ENCODE peak calls at places on chromosome 15, in six cellular contexts. W is HL-60; M is brain microvascular endothelial cell; K is progenitor cell of endocrine pancreas; S is endothelial cell; V is CD4-positive, alpha-beta T cell. O is an unnamed sample.

GRCh38 chr15:31157644-31158069 is 56.1 kb upstream of the TRPM1 start:
- DNase-seq in K (no peak), S (no peak), M (no peak), V (no peak), W (no peak), O (no peak)

GRCh38 chr15:48842501-48842900 is 31.6 kb upstream of the CEP152 start:
- DNase-seq in M (no peak), V (no peak), S (no peak), W (no peak), K (no peak), O (no peak)

GRCh38 chr15:77069521-77070121 is 1.3 kb downstream of the TSPAN3 start:
- DNase-seq in V (no peak), K (no peak), S (no peak), W (no peak), M (no peak), O (no peak)

GRCh38 chr15:90004671-90005070 is 3.5 kb downstream of the ZNF710 start:
- DNase-seq in W (peak; percentile 68), M (peak; percentile 92), S (no peak), V (no peak), K (no peak), O (peak; percentile 88)

GRCh38 chr15:40092416-40093223 is 16.1 kb downstream of the BMF start:
- DNase-seq in S (no peak), M (no peak), V (no peak), W (no peak), K (no peak), O (no peak)

GRCh38 chr15:73564255-73564654 is 68.9 kb downstream of the NPTN start:
- DNase-seq in V (no peak), W (peak; percentile 35), S (no peak), M (peak; percentile 66), K (no peak), O (peak; percentile 56)

GRCh38 chr15:99250494-99251435 is 516 bp upstream of the LRRC28 start:
- DNase-seq in M (peak; percentile 99), V (peak; percentile 87), S (peak; percentile 97), K (peak; percentile 93), W (peak; percentile 97), O (peak; percentile 96)

GRCh38 chr15:52071570-52071969 is 41.0 kb downstream of the BCL2L10 start:
- DNase-seq in K (no peak), V (no peak), W (no peak), S (no peak), M (no peak), O (no peak)

GRCh38 chr15:56871180-56871579 is 47.3 kb upstream of the TCF12 start:
- DNase-seq in M (peak; percentile 54), K (no peak), W (no peak), S (no peak), V (no peak), O (no peak)

GRCh38 chr15:99556578-99556977 is 9.2 kb upstream of the MEF2A start:
- DNase-seq in V (no peak), K (no peak), M (no peak), S (no peak), W (no peak), O (no peak)

GRCh38 chr15:58981808-58982475 is 5.5 kb upstream of the RNF111 start:
- DNase-seq in S (no peak), M (no peak), V (no peak), K (no peak), W (no peak), O (no peak)

GRCh38 chr15:55652363-55652762 is 64.2 kb upstream of the PYGO1 start:
- DNase-seq in M (no peak), W (no peak), V (no peak), S (no peak), K (no peak), O (no peak)

GRCh38 chr15:99507732-99508571 is 57.8 kb upstream of the MEF2A start:
- DNase-seq in M (no peak), V (no peak), K (no peak), S (no peak), W (no peak), O (no peak)

GRCh38 chr15:84400820-84401219 is 165.2 kb downstream of the GOLGA6L4 start:
- DNase-seq in S (no peak), K (no peak), V (no peak), M (no peak), W (no peak), O (no peak)

GRCh38 chr15:32700501-32701150 is 17.2 kb upstream of the GREM1 start:
- DNase-seq in W (no peak), V (no peak), K (no peak), S (no peak), M (no peak), O (no peak)

GRCh38 chr15:71779073-71779797 is 31.1 kb upstream of the NR2E3 start:
- DNase-seq in W (no peak), K (no peak), V (no peak), S (no peak), M (no peak), O (no peak)

GRCh38 chr15:80785811-80786354 is 6.7 kb downstream of the CEMIP start:
- DNase-seq in K (no peak), W (no peak), S (no peak), M (no peak), V (no peak), O (no peak)

GRCh38 chr15:69324031-69324430 is 25.3 kb downstream of the PAQR5 start:
- DNase-seq in W (no peak), K (no peak), V (no peak), S (no peak), M (no peak), O (no peak)

GRCh38 chr15:74997161-74997942 is 2.0 kb downstream of the SCAMP5 start:
- DNase-seq in S (peak; percentile 35), W (no peak), V (no peak), M (no peak), K (no peak), O (no peak)
- TF ChIP-seq CTCF in S (no peak), W (no peak), V (no peak), M (no peak), K (no peak), O (no peak)

DNA sequence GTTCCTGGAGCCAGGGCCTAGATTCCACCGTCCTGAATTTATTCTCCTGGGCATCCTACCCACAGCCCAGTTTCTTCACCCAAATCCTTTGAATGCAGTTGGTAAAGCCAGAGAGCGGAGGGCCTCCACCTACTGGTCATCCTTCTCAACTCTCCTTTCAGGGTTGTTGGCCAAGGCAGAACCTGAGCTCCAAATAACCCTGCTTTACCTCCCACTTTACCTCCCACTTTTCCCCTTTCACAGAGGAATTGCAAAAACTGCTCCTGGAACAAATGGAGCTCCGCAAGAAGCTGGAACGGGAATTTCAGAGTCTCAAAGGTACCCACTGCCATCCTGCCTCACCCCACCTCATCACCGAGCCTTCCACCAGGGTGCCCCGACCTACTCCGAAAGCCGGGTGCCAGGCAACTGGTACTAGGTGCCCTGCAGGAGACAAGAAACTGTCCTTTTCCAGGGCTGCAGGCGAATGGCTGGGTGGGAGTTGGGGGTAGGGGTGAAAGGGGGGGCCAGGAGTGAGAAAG is 6.8 kb downstream of the SKOR1 start:
- DNase-seq in S (no peak), W (no peak), M (no peak), V (no peak), K (no peak), O (no peak)
- TF ChIP-seq CTCF in S (no peak), W (no peak), M (peak; percentile 66), V (no peak), K (peak; percentile 37), O (no peak)

GRCh38 chr15:60526127-60526616 is 47.2 kb upstream of the ICE2 start:
- DNase-seq in K (no peak), V (no peak), W (no peak), S (no peak), M (no peak), O (no peak)
- TF ChIP-seq CTCF in K (no peak), V (no peak), W (no peak), S (no peak), M (no peak), O (no peak)

GRCh38 chr15:49901867-49902775 is 216.9 kb downstream of the ATP8B4 start:
- DNase-seq in K (no peak), V (no peak), W (no peak), S (no peak), M (peak; percentile 34), O (no peak)
- TF ChIP-seq CTCF in K (no peak), V (no peak), W (no peak), S (no peak), M (peak; percentile 42), O (no peak)

GRCh38 chr15:62765916-62766315 is 276.6 kb upstream of the TPM1 start:
- DNase-seq in S (no peak), K (no peak), M (no peak), W (no peak), V (no peak), O (no peak)
- TF ChIP-seq CTCF in S (no peak), K (no peak), M (no peak), W (no peak), V (no peak), O (no peak)

GRCh38 chr15:44426975-44427755 is at the start of gene CTDSPL2:
- DNase-seq in S (peak; percentile 96), K (peak; percentile 95), V (peak; percentile 87), M (peak; percentile 96), W (peak; percentile 97), O (peak; percentile 94)

DNA sequence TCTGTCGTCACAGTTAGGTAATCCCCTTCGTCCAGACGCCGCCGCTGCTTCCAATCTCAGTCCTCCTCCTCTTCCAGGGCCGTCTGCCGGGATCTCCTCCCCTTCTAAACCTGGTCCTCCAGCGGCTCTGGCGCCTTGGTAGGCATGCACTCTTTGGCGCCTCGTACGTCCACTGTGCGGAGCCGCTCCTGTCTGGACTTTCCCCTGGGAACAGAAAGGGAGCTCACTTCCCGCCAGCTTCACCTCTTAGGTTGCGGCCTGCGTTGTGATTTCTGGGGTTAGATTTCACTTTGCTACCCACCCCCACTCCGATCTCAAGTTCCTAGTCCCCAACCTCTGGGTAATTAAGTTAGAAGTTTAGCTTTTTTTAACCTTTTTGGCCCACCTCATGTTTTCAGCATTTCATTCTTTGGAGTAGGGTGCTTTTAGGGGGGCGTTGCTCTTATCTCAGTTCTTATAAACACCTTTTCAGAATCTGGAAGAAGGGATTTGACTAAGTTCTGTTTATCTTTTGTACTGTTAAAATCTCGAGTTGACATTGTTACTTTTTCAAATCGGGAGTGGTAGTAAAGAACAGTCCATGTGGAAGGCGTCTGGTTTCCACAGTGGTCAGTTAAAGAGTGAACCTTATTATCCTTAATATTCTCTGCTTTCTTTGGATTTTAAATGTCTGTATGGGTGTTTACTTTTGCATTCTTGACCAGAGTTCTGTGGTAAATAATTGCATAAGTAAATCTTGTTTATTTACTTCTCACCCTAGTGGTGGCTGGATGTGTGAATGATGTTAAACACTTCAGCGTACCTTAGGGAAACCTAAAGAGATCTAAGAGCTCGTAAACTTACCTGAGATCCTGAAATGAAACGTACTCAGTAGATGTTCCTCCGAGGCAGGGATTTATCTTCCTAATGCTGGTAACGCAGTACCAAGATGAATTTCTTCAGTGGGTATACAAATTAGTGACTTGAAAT is 611 bp downstream of the CTDSPL2 start:
- DNase-seq in W (no peak), M (no peak), S (peak; percentile 51), V (no peak), K (no peak), O (no peak)
- TF ChIP-seq CTCF in W (no peak), M (no peak), S (no peak), V (peak; percentile 25), K (peak; percentile 41), O (no peak)

O was measured in CD14-positive monocyte.